ENCODE peak calls at places on chromosomes 13 and 19, in ten cellular contexts. V is left ventricle myocardium inferior; B is DND-41; A is CD8-positive, alpha-beta T cell; T is heart right ventricle; R is lung; G is A673; Q is suprapubic skin; C is GM12878; O is uterus. P is an unnamed sample.

GRCh38 chr19:8655340-8655709 is 24.9 kb downstream of the NFILZ start:
- DNase-seq in V (no peak), B (peak; percentile 50), A (no peak), T (no peak), R (no peak), G (no peak), Q (no peak), C (no peak), O (no peak), P (peak; percentile 21)

GRCh38 chr13:113744197-113745000 is 14.6 kb upstream of the TMEM255B start:
- DNase-seq in V (no peak), B (no peak), A (no peak), T (no peak), R (no peak), G (no peak), Q (no peak), C (no peak), O (no peak), P (no peak)

GRCh38 chr13:100088282-100088647 is 628 bp upstream of the PCCA start:
- DNase-seq in V (no peak), B (no peak), A (no peak), T (no peak), R (no peak), G (no peak), Q (no peak), C (no peak), O (no peak), P (no peak)

GRCh38 chr13:49791214-49791752 is 1.2 kb downstream of the KPNA3 start:
- DNase-seq in V (no peak), B (peak; percentile 29), A (no peak), T (no peak), R (no peak), G (peak; percentile 7), Q (no peak), C (peak; percentile 40), O (no peak), P (no peak)

GRCh38 chr13:97953376-97953970 is at the start of gene IPO5:
- DNase-seq in V (no peak), B (no peak), A (no peak), T (no peak), R (no peak), G (no peak), Q (no peak), C (no peak), O (no peak), P (no peak)

GRCh38 chr13:113152894-113153809 is 5.3 kb upstream of the PROZ start:
- DNase-seq in V (peak; percentile 48), B (peak; percentile 9), A (no peak), T (peak; percentile 59), R (peak; percentile 45), G (no peak), Q (no peak), C (no peak), O (peak; percentile 53), P (no peak)

GRCh38 chr13:112641456-112641855 is 48.4 kb upstream of the ATP11A start:
- DNase-seq in V (no peak), B (no peak), A (no peak), T (no peak), R (no peak), G (no peak), Q (no peak), C (no peak), O (peak; percentile 10), P (no peak)

GRCh38 chr19:45340232-45340898 is at the start of gene KLC3:
- DNase-seq in V (no peak), B (no peak), A (no peak), T (no peak), R (no peak), G (no peak), Q (no peak), C (no peak), O (no peak), P (peak; percentile 11)

GRCh38 chr19:40348961-40349507 is 539 bp downstream of the PLD3 start:
- DNase-seq in V (no peak), B (no peak), A (no peak), T (peak; percentile 18), R (no peak), G (peak; percentile 49), Q (no peak), C (no peak), O (no peak), P (no peak)

GRCh38 chr13:19794552-19795143 is 11.9 kb upstream of the PSPC1 start:
- DNase-seq in V (no peak), B (no peak), A (no peak), T (no peak), R (no peak), G (no peak), Q (no peak), C (no peak), O (no peak), P (no peak)

GRCh38 chr19:18266863-18267686 is 7.2 kb downstream of the IQCN start:
- DNase-seq in V (no peak), B (no peak), A (no peak), T (no peak), R (no peak), G (no peak), Q (no peak), C (no peak), O (no peak), P (no peak)

GRCh38 chr13:20306039-20306438 is 73.9 kb upstream of the GJB6 start:
- DNase-seq in V (no peak), B (no peak), A (no peak), T (no peak), R (no peak), G (no peak), Q (no peak), C (no peak), O (no peak), P (no peak)

GRCh38 chr19:2478324-2478755 is 2.4 kb downstream of the GADD45B start:
- DNase-seq in V (peak; percentile 61), B (peak; percentile 81), A (peak; percentile 20), T (peak; percentile 39), R (peak; percentile 73), G (peak; percentile 91), Q (peak; percentile 93), C (no peak), O (peak; percentile 66), P (peak; percentile 52)

DNA sequence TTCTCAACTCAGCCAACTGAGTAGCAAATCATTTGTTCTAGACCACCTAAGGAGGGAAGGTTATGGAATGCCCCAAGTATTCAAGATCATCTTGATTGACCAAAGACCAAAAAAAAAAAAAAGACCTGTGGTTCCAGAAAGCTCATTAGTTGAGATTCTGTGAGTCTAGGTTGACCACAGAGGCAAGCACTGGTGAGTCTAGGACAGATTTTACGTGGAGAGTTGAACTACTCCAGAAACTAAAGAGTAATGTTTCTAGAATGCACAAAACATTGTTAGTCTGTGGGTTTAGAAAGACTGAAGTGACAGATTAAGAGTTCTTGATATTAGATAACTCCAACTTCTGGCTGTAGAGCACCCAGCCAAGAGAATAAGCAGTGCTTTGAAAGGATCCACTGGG is 4.0 kb upstream of the CYTH2 start:
- DNase-seq in V (no peak), B (no peak), A (no peak), T (no peak), R (no peak), G (no peak), Q (no peak), C (no peak), O (no peak), P (no peak)
- H3K27ac ChIP-seq in V (no peak overlapping the region), B (no peak overlapping the region), A (no peak overlapping the region), T (no peak overlapping the region), R (no peak overlapping the region), G (peak overlapping the region; percentile 2), Q (no peak overlapping the region), C (no peak overlapping the region), O (no peak overlapping the region), P (no peak overlapping the region)

GRCh38 chr19:7500811-7501450 is 12.1 kb upstream of the PEX11G start:
- DNase-seq in V (no peak), B (no peak), A (no peak), T (no peak), R (no peak), G (peak; percentile 80), Q (no peak), C (no peak), O (no peak), P (no peak)
- H3K4me3 ChIP-seq in V (peak overlapping the region; percentile 62), B (no peak overlapping the region), A (no peak overlapping the region), T (peak overlapping the region; percentile 39), R (peak overlapping the region; percentile 44), G (peak overlapping the region; percentile 40), Q (peak overlapping the region; percentile 54), C (no peak overlapping the region), O (peak overlapping the region; percentile 32), P (peak overlapping the region; percentile 44)

GRCh38 chr19:41928754-41929535 is 696 bp upstream of the ERFL start:
- DNase-seq in V (no peak), B (peak; percentile 65), A (no peak), T (no peak), R (no peak), G (no peak), Q (no peak), C (no peak), O (no peak), P (no peak)
- H3K4me1 ChIP-seq in V (peaks cover 24% of the 10 kb centered on the region), B (peaks cover 38% of the 10 kb centered on the region), A (peaks cover 29% of the 10 kb centered on the region), T (peaks cover 15% of the 10 kb centered on the region), R (no peaks in the 10 kb centered on the region), G (peaks cover 44% of the 10 kb centered on the region), Q (peaks cover 17% of the 10 kb centered on the region), C (peaks cover 9% of the 10 kb centered on the region), O (no peaks in the 10 kb centered on the region), P (peaks cover 22% of the 10 kb centered on the region)

DNA sequence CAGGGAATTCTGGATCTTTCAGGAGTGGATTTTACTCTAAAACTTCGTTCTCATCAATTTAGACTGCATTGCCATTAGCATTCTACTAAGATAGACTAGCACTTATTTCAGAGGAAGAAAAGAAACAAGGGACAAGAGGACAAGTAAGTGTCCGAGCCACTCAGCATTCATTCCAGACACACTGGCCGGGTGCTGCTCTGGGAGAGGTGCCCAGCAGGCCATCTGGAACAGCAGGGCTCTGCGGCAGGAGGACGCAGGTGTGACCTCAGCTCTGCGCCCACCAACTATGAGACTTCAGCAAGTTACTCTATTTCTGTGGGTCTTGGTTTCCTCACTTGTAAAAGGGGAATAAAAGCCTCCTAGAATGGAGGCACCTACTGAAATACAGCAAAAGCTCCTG is 4.2 kb downstream of the EPS15L1 start:
- DNase-seq in V (peak; percentile 58), B (no peak), A (no peak), T (peak; percentile 43), R (no peak), G (no peak), Q (no peak), C (no peak), O (no peak), P (no peak)
- H3K27ac ChIP-seq in V (peak overlapping the region; percentile 95), B (no peak overlapping the region), A (no peak overlapping the region), T (peak overlapping the region; percentile 67), R (no peak overlapping the region), G (no peak overlapping the region), Q (no peak overlapping the region), C (no peak overlapping the region), O (no peak overlapping the region), P (no peak overlapping the region)

GRCh38 chr13:81394605-81395004 is 1053.7 kb upstream of the SPRY2 start:
- DNase-seq in V (no peak), B (no peak), A (no peak), T (no peak), R (no peak), G (no peak), Q (no peak), C (no peak), O (no peak), P (no peak)
- H3K4me3 ChIP-seq in V (no peak overlapping the region), B (no peak overlapping the region), A (no peak overlapping the region), T (no peak overlapping the region), R (no peak overlapping the region), G (no peak overlapping the region), Q (no peak overlapping the region), C (no peak overlapping the region), O (no peak overlapping the region), P (no peak overlapping the region)

GRCh38 chr19:19324059-19324755 is 3.6 kb downstream of the MAU2 start:
- DNase-seq in V (no peak), B (no peak), A (no peak), T (no peak), R (no peak), G (no peak), Q (no peak), C (no peak), O (no peak), P (no peak)
- H3K4me1 ChIP-seq in V (peaks cover 71% of the 10 kb centered on the region), B (peaks cover 32% of the 10 kb centered on the region), A (peaks cover 25% of the 10 kb centered on the region), T (peaks cover 44% of the 10 kb centered on the region), R (peaks cover 5% of the 10 kb centered on the region), G (peaks cover 5% of the 10 kb centered on the region), Q (peaks cover 44% of the 10 kb centered on the region), C (no peaks in the 10 kb centered on the region), O (peaks cover 9% of the 10 kb centered on the region), P (peaks cover 22% of the 10 kb centered on the region)

P was measured in effector memory CD4-positive, alpha-beta T cell.